ENCODE peak calls at places on chromosomes 7 and 10, in eight cellular contexts. One of them, this sample, is unnamed.

GRCh38 chr7:76358053-76358477 is 726 bp downstream of the YWHAG start:
- DNase-seq in natural killer cell: peak
- DNase-seq in progenitor cell of endocrine pancreas: peak
- DNase-seq in AG04450: no peak
- DNase-seq in GM12865: peak
- DNase-seq in tibial artery: peak
- DNase-seq in PC-3: peak
- DNase-seq in endothelial cell: peak
- DNase-seq in this sample: peak

GRCh38 chr10:132294196-132294520 is 13.6 kb downstream of the STK32C start:
- DNase-seq in natural killer cell: no peak
- DNase-seq in progenitor cell of endocrine pancreas: no peak
- DNase-seq in AG04450: no peak
- DNase-seq in GM12865: no peak
- DNase-seq in tibial artery: peak
- DNase-seq in PC-3: no peak
- DNase-seq in endothelial cell: no peak
- DNase-seq in this sample: peak

GRCh38 chr10:84537447-84537931 is 209.1 kb downstream of the CCSER2 start:
- DNase-seq in natural killer cell: no peak
- DNase-seq in progenitor cell of endocrine pancreas: no peak
- DNase-seq in AG04450: peak
- DNase-seq in GM12865: peak
- DNase-seq in tibial artery: no peak
- DNase-seq in PC-3: peak
- DNase-seq in endothelial cell: peak
- DNase-seq in this sample: peak

GRCh38 chr10:78263521-78263988 is 229.9 kb downstream of the RPS24 start:
- DNase-seq in natural killer cell: no peak
- DNase-seq in progenitor cell of endocrine pancreas: no peak
- DNase-seq in AG04450: no peak
- DNase-seq in GM12865: no peak
- DNase-seq in tibial artery: no peak
- DNase-seq in PC-3: peak
- DNase-seq in endothelial cell: no peak
- DNase-seq in this sample: no peak

GRCh38 chr7:90178592-90179279 is 24.5 kb downstream of the STEAP1 start:
- DNase-seq in natural killer cell: no peak
- DNase-seq in progenitor cell of endocrine pancreas: no peak
- DNase-seq in AG04450: no peak
- DNase-seq in GM12865: peak
- DNase-seq in tibial artery: no peak
- DNase-seq in PC-3: peak
- DNase-seq in endothelial cell: no peak
- DNase-seq in this sample: no peak

GRCh38 chr7:16563281-16564022 is 36.8 kb downstream of the LRRC72 start:
- DNase-seq in natural killer cell: no peak
- DNase-seq in progenitor cell of endocrine pancreas: no peak
- DNase-seq in AG04450: no peak
- DNase-seq in GM12865: peak
- DNase-seq in tibial artery: no peak
- DNase-seq in PC-3: no peak
- DNase-seq in endothelial cell: no peak
- DNase-seq in this sample: no peak

GRCh38 chr7:106618480-106618879 is 42.5 kb downstream of the CCDC71L start:
- DNase-seq in natural killer cell: no peak
- DNase-seq in progenitor cell of endocrine pancreas: no peak
- DNase-seq in AG04450: no peak
- DNase-seq in GM12865: no peak
- DNase-seq in tibial artery: no peak
- DNase-seq in PC-3: peak
- DNase-seq in endothelial cell: no peak
- DNase-seq in this sample: no peak

GRCh38 chr10:34474060-34474376 is 341.1 kb downstream of the PARD3 start:
- DNase-seq in natural killer cell: no peak
- DNase-seq in progenitor cell of endocrine pancreas: no peak
- DNase-seq in AG04450: peak
- DNase-seq in GM12865: no peak
- DNase-seq in tibial artery: no peak
- DNase-seq in PC-3: peak
- DNase-seq in endothelial cell: no peak
- DNase-seq in this sample: no peak

GRCh38 chr10:5814110-5815107 is 1.2 kb upstream of the GDI2 start:
- DNase-seq in natural killer cell: no peak
- DNase-seq in progenitor cell of endocrine pancreas: no peak
- DNase-seq in AG04450: no peak
- DNase-seq in GM12865: peak
- DNase-seq in tibial artery: no peak
- DNase-seq in PC-3: no peak
- DNase-seq in endothelial cell: no peak
- DNase-seq in this sample: no peak

GRCh38 chr7:97733276-97734206 is 1.7 kb downstream of the TAC1 start:
- DNase-seq in natural killer cell: no peak
- DNase-seq in progenitor cell of endocrine pancreas: no peak
- DNase-seq in AG04450: no peak
- DNase-seq in GM12865: no peak
- DNase-seq in tibial artery: peak
- DNase-seq in PC-3: no peak
- DNase-seq in endothelial cell: peak
- DNase-seq in this sample: peak

GRCh38 chr7:51158742-51159441 is 157.7 kb downstream of the COBL start:
- DNase-seq in natural killer cell: no peak
- DNase-seq in progenitor cell of endocrine pancreas: no peak
- DNase-seq in AG04450: no peak
- DNase-seq in GM12865: no peak
- DNase-seq in tibial artery: no peak
- DNase-seq in PC-3: no peak
- DNase-seq in endothelial cell: no peak
- DNase-seq in this sample: peak

GRCh38 chr10:73494213-73494612 is 1.6 kb downstream of the PPP3CB start:
- DNase-seq in natural killer cell: no peak
- DNase-seq in progenitor cell of endocrine pancreas: no peak
- DNase-seq in AG04450: no peak
- DNase-seq in GM12865: no peak
- DNase-seq in tibial artery: no peak
- DNase-seq in PC-3: no peak
- DNase-seq in endothelial cell: no peak
- DNase-seq in this sample: no peak

GRCh38 chr7:25359471-25360059 is 131.3 kb upstream of the NPVF start:
- DNase-seq in natural killer cell: no peak
- DNase-seq in progenitor cell of endocrine pancreas: no peak
- DNase-seq in AG04450: no peak
- DNase-seq in GM12865: no peak
- DNase-seq in tibial artery: no peak
- DNase-seq in PC-3: no peak
- DNase-seq in endothelial cell: no peak
- DNase-seq in this sample: no peak

GRCh38 chr10:45483002-45483401 is 109.0 kb downstream of the ALOX5 start:
- DNase-seq in natural killer cell: no peak
- DNase-seq in progenitor cell of endocrine pancreas: no peak
- DNase-seq in AG04450: no peak
- DNase-seq in GM12865: no peak
- DNase-seq in tibial artery: no peak
- DNase-seq in PC-3: no peak
- DNase-seq in endothelial cell: no peak
- DNase-seq in this sample: no peak

GRCh38 chr7:132618956-132619305 is 42.7 kb upstream of the PLXNA4 start:
- DNase-seq in natural killer cell: no peak
- DNase-seq in progenitor cell of endocrine pancreas: no peak
- DNase-seq in AG04450: no peak
- DNase-seq in GM12865: no peak
- DNase-seq in tibial artery: no peak
- DNase-seq in PC-3: peak
- DNase-seq in endothelial cell: no peak
- DNase-seq in this sample: no peak

GRCh38 chr7:148953676-148954075 is 69.6 kb upstream of the EZH2 start:
- DNase-seq in natural killer cell: no peak
- DNase-seq in progenitor cell of endocrine pancreas: no peak
- DNase-seq in AG04450: no peak
- DNase-seq in GM12865: no peak
- DNase-seq in tibial artery: no peak
- DNase-seq in PC-3: no peak
- DNase-seq in endothelial cell: no peak
- DNase-seq in this sample: no peak

GRCh38 chr10:50624866-50625491 is 1.2 kb upstream of the SGMS1 start:
- DNase-seq in natural killer cell: peak
- DNase-seq in progenitor cell of endocrine pancreas: peak
- DNase-seq in AG04450: no peak
- DNase-seq in GM12865: peak
- DNase-seq in tibial artery: no peak
- DNase-seq in PC-3: peak
- DNase-seq in endothelial cell: peak
- DNase-seq in this sample: peak

GRCh38 chr7:27176962-27177794 is 3.1 kb upstream of the HOXA10 start:
- DNase-seq in natural killer cell: peak
- DNase-seq in progenitor cell of endocrine pancreas: no peak
- DNase-seq in AG04450: no peak
- DNase-seq in GM12865: no peak
- DNase-seq in tibial artery: peak
- DNase-seq in PC-3: no peak
- DNase-seq in endothelial cell: no peak
- DNase-seq in this sample: no peak

GRCh38 chr7:73354787-73355186 is 26.8 kb downstream of the FKBP6 start:
- DNase-seq in natural killer cell: no peak
- DNase-seq in progenitor cell of endocrine pancreas: no peak
- DNase-seq in AG04450: no peak
- DNase-seq in GM12865: no peak
- DNase-seq in tibial artery: no peak
- DNase-seq in PC-3: no peak
- DNase-seq in endothelial cell: no peak
- DNase-seq in this sample: peak
- TF ChIP-seq CTCF in natural killer cell: no peak
- TF ChIP-seq CTCF in progenitor cell of endocrine pancreas: no peak
- TF ChIP-seq CTCF in AG04450: no peak
- TF ChIP-seq CTCF in GM12865: no peak
- TF ChIP-seq CTCF in tibial artery: no peak
- TF ChIP-seq CTCF in PC-3: no peak
- TF ChIP-seq CTCF in endothelial cell: no peak
- TF ChIP-seq CTCF in this sample: no peak

GRCh38 chr10:109018892-109019507 is 904.3 kb downstream of the XPNPEP1 start:
- DNase-seq in natural killer cell: no peak
- DNase-seq in progenitor cell of endocrine pancreas: no peak
- DNase-seq in AG04450: no peak
- DNase-seq in GM12865: peak
- DNase-seq in tibial artery: no peak
- DNase-seq in PC-3: peak
- DNase-seq in endothelial cell: no peak
- DNase-seq in this sample: no peak
- TF ChIP-seq CTCF in natural killer cell: no peak
- TF ChIP-seq CTCF in progenitor cell of endocrine pancreas: no peak
- TF ChIP-seq CTCF in AG04450: peak
- TF ChIP-seq CTCF in GM12865: peak
- TF ChIP-seq CTCF in tibial artery: no peak
- TF ChIP-seq CTCF in PC-3: peak
- TF ChIP-seq CTCF in endothelial cell: no peak
- TF ChIP-seq CTCF in this sample: no peak

DNA sequence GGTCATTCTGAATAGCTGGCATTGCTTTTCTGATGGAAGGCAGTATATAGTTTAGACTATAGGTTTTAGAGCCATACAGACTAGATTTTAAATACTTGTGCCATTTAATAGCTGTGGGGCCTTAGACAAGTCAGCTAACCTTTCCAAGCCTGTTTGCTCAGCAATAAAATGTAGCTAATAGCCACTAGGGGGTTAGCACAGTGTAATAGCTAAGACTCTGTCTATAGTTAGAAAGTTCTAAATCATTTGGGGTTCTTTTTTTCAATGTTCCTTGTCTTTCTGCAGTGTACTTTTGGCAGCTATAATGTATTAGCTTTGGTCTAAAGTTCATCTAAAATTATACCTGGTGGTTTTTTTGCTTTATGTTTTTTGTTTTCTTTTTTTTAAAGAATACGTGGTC is 7.5 kb upstream of the KIFBP start:
- DNase-seq in natural killer cell: no peak
- DNase-seq in progenitor cell of endocrine pancreas: no peak
- DNase-seq in AG04450: no peak
- DNase-seq in GM12865: no peak
- DNase-seq in tibial artery: no peak
- DNase-seq in PC-3: peak
- DNase-seq in endothelial cell: no peak
- DNase-seq in this sample: no peak
- TF ChIP-seq CTCF in natural killer cell: no peak
- TF ChIP-seq CTCF in progenitor cell of endocrine pancreas: peak
- TF ChIP-seq CTCF in AG04450: peak
- TF ChIP-seq CTCF in GM12865: peak
- TF ChIP-seq CTCF in tibial artery: peak
- TF ChIP-seq CTCF in PC-3: peak
- TF ChIP-seq CTCF in endothelial cell: no peak
- TF ChIP-seq CTCF in this sample: peak

DNA sequence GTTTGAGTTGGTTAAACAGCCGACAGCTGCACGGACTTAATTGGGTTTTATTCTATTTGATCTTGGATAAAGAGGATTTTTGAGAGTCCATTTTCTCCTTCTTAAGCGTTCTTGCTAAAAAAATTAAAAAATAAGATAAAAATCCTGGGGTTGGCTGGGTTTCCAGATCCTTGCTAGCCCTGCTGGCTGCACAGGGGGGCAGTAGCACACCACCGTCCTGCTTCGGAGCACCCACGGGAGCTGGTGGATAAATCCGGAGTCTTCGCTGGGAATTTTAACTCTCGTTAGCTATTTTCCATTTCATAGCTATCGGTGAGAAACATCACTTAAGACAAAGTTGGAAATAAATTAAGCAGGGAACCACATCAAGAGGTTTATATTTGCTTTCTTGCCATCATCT is 792.1 kb downstream of the TYW1 start:
- DNase-seq in natural killer cell: no peak
- DNase-seq in progenitor cell of endocrine pancreas: no peak
- DNase-seq in AG04450: no peak
- DNase-seq in GM12865: no peak
- DNase-seq in tibial artery: no peak
- DNase-seq in PC-3: no peak
- DNase-seq in endothelial cell: no peak
- DNase-seq in this sample: peak
- TF ChIP-seq CTCF in natural killer cell: no peak
- TF ChIP-seq CTCF in progenitor cell of endocrine pancreas: peak
- TF ChIP-seq CTCF in AG04450: no peak
- TF ChIP-seq CTCF in GM12865: no peak
- TF ChIP-seq CTCF in tibial artery: no peak
- TF ChIP-seq CTCF in PC-3: no peak
- TF ChIP-seq CTCF in endothelial cell: no peak
- TF ChIP-seq CTCF in this sample: peak